ENCODE peak calls at places on chromosomes 3 and 15, in four cellular contexts. R is lung microvascular endothelial cell, X is hepatocyte, D is testis. G is an unnamed sample.

GRCh38 chr3:120791958-120792357 is 49.4 kb downstream of the GTF2E1 start:
- DNase-seq in D (no peak), R (peak), X (peak), G (peak)

GRCh38 chr3:114274929-114275328 is 18.9 kb upstream of the TIGIT start:
- DNase-seq in D (no peak), X (no peak), R (peak), G (no peak)

GRCh38 chr3:188208751-188209433 is 54.9 kb downstream of the LPP start:
- DNase-seq in X (no peak), D (no peak), R (no peak), G (no peak)

GRCh38 chr3:39644176-39644575 is 165.2 kb upstream of the MYRIP start:
- DNase-seq in R (peak), X (no peak), D (no peak), G (no peak)

GRCh38 chr3:43865887-43866528 is 175.3 kb downstream of the ABHD5 start:
- DNase-seq in D (no peak), X (no peak), R (peak), G (no peak)

GRCh38 chr3:33096103-33096868 is 660 bp downstream of the GLB1 start:
- DNase-seq in R (peak), X (peak), D (peak), G (no peak)

GRCh38 chr15:25830844-25831443 is 32.2 kb downstream of the ATP10A start:
- DNase-seq in R (no peak), D (peak), X (peak), G (no peak)

GRCh38 chr15:33789141-33789540 is 179.2 kb upstream of the CHRM5 start:
- DNase-seq in R (no peak), D (no peak), X (peak), G (no peak)

GRCh38 chr15:67820992-67821783 is 4.1 kb upstream of the SKOR1 start:
- DNase-seq in X (peak), R (peak), D (peak), G (no peak)

GRCh38 chr3:147890114-147890513 is 480.9 kb downstream of the ZIC1 start:
- DNase-seq in D (no peak), R (no peak), X (no peak), G (no peak)

GRCh38 chr3:128309026-128309425 is 155.7 kb downstream of the EEFSEC start:
- DNase-seq in X (no peak), D (no peak), R (no peak), G (no peak)

GRCh38 chr3:51799879-51800757 is 21.1 kb upstream of the IQCF6 start:
- DNase-seq in R (peak), D (peak), X (peak), G (peak)

GRCh38 chr3:104102386-104102785 is 1264.3 kb upstream of the ALCAM start:
- DNase-seq in X (peak), R (peak), D (peak), G (peak)

GRCh38 chr3:55899887-55900286 is 412.8 kb upstream of the WNT5A start:
- DNase-seq in R (no peak), X (peak), D (no peak), G (no peak)

GRCh38 chr3:172511783-172512357 is 11.4 kb downstream of the TNFSF10 start:
- DNase-seq in X (no peak), R (no peak), D (no peak), G (no peak)

GRCh38 chr3:55725681-55726500 is 238.8 kb upstream of the WNT5A start:
- DNase-seq in R (no peak), X (no peak), D (no peak), G (no peak)

GRCh38 chr15:63075072-63075995 is 32.8 kb downstream of the TPM1 start:
- DNase-seq in D (no peak), R (no peak), X (no peak), G (no peak)

GRCh38 chr3:136189859-136190617 is 6.1 kb downstream of the MSL2 start:
- DNase-seq in X (no peak), R (no peak), D (no peak), G (no peak)

GRCh38 chr3:150407051-150407817 is 864 bp upstream of the TSC22D2 start:
- DNase-seq in X (peak), R (peak), D (no peak), G (no peak)

GRCh38 chr3:135806342-135806741 is 159.2 kb upstream of the PPP2R3A start:
- DNase-seq in X (no peak), R (no peak), D (peak), G (no peak)

GRCh38 chr3:170555329-170555728 is 30.5 kb downstream of the SLC7A14 start:
- DNase-seq in D (no peak), X (no peak), R (no peak), G (no peak)

GRCh38 chr3:57007513-57008415 is 52.7 kb upstream of the SPATA12 start:
- DNase-seq in R (peak), D (peak), X (peak), G (no peak)

GRCh38 chr15:28861031-28861534 is 12.6 kb upstream of the GOLGA6L7 start:
- DNase-seq in X (no peak), D (no peak), R (no peak), G (no peak)

GRCh38 chr3:148131990-148132638 is 565.6 kb upstream of the AGTR1 start:
- DNase-seq in R (no peak), X (no peak), D (no peak), G (no peak)

GRCh38 chr15:22968356-22968755 is 11.8 kb downstream of the CYFIP1 start:
- DNase-seq in D (no peak), X (no peak), R (peak), G (no peak)

GRCh38 chr3:196670335-196670734 is 30.8 kb downstream of the NRROS start:
- DNase-seq in R (peak), D (no peak), X (no peak), G (no peak)

GRCh38 chr15:35545316-35545824 is 595 bp downstream of the DPH6 start:
- DNase-seq in R (peak), X (peak), D (peak), G (peak)

GRCh38 chr15:101242160-101242998 is 9.5 kb downstream of the CHSY1 start:
- DNase-seq in D (no peak), R (peak), X (no peak), G (no peak)

GRCh38 chr15:43930556-43930955 is 103.8 kb downstream of the WDR76 start:
- DNase-seq in D (no peak), X (no peak), R (no peak), G (no peak)

GRCh38 chr15:89077750-89078149 is 10.5 kb upstream of the ABHD2 start:
- DNase-seq in D (no peak), R (no peak), X (no peak), G (no peak)

G was measured in glomerular endothelial cell.